ENCODE peak calls at places on chromosomes 13 and 19, in four cellular contexts. B, M, O and C are unnamed samples.

GRCh38 chr19:37226248-37226647 is 8.2 kb downstream of the ZNF383 start:
- DNase-seq in B (no peak), M (no peak), O (no peak), C (no peak)

GRCh38 chr13:112510002-112510780 is 77.8 kb downstream of the TUBGCP3 start:
- DNase-seq in B (no peak), O (no peak), M (peak), C (no peak)

GRCh38 chr19:45972081-45972943 is 1.4 kb downstream of the NOVA2 start:
- DNase-seq in M (no peak), O (no peak), B (no peak), C (no peak)

GRCh38 chr13:104314926-104315535 is 1248.8 kb upstream of the SLC10A2 start:
- DNase-seq in M (no peak), B (no peak), O (no peak), C (no peak)

GRCh38 chr13:75643182-75643581 is 7.1 kb downstream of the LMO7 start:
- DNase-seq in O (no peak), B (no peak), M (no peak), C (no peak)

GRCh38 chr13:39483326-39483725 is 119.7 kb downstream of the LHFPL6 start:
- DNase-seq in B (no peak), M (no peak), O (no peak), C (no peak)

GRCh38 chr19:35856546-35857149 is at the start of gene KIRREL2:
- DNase-seq in O (peak), B (no peak), M (no peak), C (no peak)

GRCh38 chr19:40005670-40006272 is 8.9 kb downstream of the ZNF546 start:
- DNase-seq in O (no peak), M (no peak), B (no peak), C (no peak)

GRCh38 chr13:92896842-92897241 is 329.8 kb upstream of the GPC6 start:
- DNase-seq in M (no peak), B (no peak), O (no peak), C (no peak)

GRCh38 chr13:31385534-31385933 is 185.8 kb downstream of the B3GLCT start:
- DNase-seq in M (no peak), O (no peak), B (no peak), C (no peak)

GRCh38 chr19:35106898-35107540 is 8.6 kb upstream of the FXYD3 start:
- DNase-seq in B (no peak), O (no peak), M (no peak), C (no peak)

GRCh38 chr13:48236528-48237353 is 3.7 kb downstream of the ITM2B start:
- DNase-seq in B (no peak), M (no peak), O (no peak), C (no peak)

GRCh38 chr13:34076943-34077703 is 259.2 kb downstream of the RFC3 start:
- DNase-seq in O (no peak), M (no peak), B (no peak), C (no peak)

GRCh38 chr19:22491746-22492145 is 69.6 kb upstream of the ZNF98 start:
- DNase-seq in O (no peak), M (no peak), B (no peak), C (no peak)

GRCh38 chr19:48965806-48966540 is 864 bp downstream of the FTL start:
- DNase-seq in B (peak), M (peak), O (peak), C (peak)

GRCh38 chr19:48963371-48964204 is 1.5 kb upstream of the FTL start:
- DNase-seq in O (peak), B (peak), M (peak), C (peak)

GRCh38 chr19:48965033-48965805 is at the start of gene FTL:
- DNase-seq in B (peak), O (peak), M (peak), C (peak)

GRCh38 chr19:48962849-48963165 is 2.3 kb upstream of the FTL start:
- DNase-seq in O (no peak), M (no peak), B (no peak), C (no peak)

GRCh38 chr19:48964205-48965032 is 690 bp upstream of the FTL start:
- DNase-seq in O (no peak), B (no peak), M (peak), C (no peak)
- H3K4me3 ChIP-seq in O (peak), B (peak), M (peak), C (peak)

DNA sequence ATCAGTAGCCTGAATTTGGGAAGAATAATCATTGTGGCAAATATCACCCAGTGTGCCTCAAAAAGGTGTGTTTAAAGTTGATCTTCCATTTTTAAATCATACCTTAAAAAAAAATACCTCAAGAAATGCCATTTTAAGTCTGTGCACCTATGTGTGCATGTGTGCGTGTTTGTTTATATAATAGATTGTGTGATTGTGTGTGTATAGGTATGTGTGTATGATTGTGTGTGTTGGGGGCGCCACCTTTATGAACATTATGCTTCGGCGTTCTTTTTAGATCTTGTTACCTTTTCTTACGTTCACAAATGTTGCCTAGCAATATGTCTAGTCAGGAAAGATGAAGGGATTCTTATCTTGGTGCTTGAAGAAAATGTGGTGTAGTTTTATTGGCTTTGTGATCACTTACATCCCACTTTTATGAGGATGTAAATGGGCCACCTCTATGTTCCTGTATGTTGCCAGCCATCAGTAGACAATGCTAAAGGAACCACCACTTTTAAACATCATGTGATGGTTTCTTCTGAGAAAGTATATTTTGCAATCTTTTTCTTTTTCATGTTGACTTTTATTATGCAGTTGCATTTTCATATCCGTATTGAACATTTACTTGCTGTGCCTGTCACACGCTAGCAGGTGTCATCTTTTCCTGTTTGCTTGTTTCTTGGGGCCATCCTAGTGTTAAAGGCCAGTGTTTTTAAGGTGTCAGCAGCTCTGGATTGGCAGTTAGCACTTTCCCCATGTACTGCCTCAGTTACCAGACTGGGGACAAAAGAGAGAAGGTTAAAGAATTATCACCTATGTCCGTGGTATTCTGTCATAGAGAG is 2.2 kb upstream of the IRS2 start:
- DNase-seq in O (no peak), M (no peak), B (no peak), C (no peak)
- H3K4me3 ChIP-seq in O (no peak), M (no peak), B (no peak), C (no peak)

GRCh38 chr19:18790566-18791314 is at the start of gene COMP:
- DNase-seq in O (no peak), M (no peak), B (no peak), C (no peak)
- H3K4me3 ChIP-seq in O (no peak), M (peak), B (peak), C (peak)

GRCh38 chr19:50418186-50419021 is at the start of gene SPIB:
- DNase-seq in M (no peak), O (no peak), B (no peak), C (no peak)
- H3K4me3 ChIP-seq in M (no peak), O (no peak), B (no peak), C (no peak)

GRCh38 chr13:20127563-20128458 is 33.0 kb downstream of the GJA3 start:
- DNase-seq in B (no peak), O (peak), M (peak), C (peak)

GRCh38 chr13:20125783-20126165 is 35.1 kb downstream of the GJA3 start:
- DNase-seq in B (no peak), M (no peak), O (no peak), C (no peak)

GRCh38 chr13:20126460-20127262 is 34.2 kb downstream of the GJA3 start:
- DNase-seq in M (no peak), B (no peak), O (no peak), C (no peak)

GRCh38 chr13:20128459-20128927 is 32.4 kb downstream of the GJA3 start:
- DNase-seq in O (peak), M (no peak), B (no peak), C (peak)

DNA sequence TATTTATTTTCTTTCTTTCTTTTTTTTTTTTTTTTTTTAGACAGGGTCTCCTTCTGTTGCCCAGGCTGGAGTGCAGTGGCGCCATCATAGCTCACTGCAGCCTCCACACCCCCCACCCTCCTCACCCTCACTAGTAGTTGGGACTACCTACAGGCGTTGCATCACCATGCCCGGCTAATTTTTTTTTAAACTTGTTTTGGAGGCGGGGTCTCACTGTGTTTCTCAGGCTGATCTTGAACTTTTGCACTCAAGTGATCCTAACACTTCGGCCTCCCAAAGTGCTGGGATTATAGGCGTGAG is 33.6 kb downstream of the GJA3 start:
- DNase-seq in O (no peak), B (no peak), M (no peak), C (no peak)
- H3K4me3 ChIP-seq in O (peak), B (peak), M (peak), C (peak)

DNA sequence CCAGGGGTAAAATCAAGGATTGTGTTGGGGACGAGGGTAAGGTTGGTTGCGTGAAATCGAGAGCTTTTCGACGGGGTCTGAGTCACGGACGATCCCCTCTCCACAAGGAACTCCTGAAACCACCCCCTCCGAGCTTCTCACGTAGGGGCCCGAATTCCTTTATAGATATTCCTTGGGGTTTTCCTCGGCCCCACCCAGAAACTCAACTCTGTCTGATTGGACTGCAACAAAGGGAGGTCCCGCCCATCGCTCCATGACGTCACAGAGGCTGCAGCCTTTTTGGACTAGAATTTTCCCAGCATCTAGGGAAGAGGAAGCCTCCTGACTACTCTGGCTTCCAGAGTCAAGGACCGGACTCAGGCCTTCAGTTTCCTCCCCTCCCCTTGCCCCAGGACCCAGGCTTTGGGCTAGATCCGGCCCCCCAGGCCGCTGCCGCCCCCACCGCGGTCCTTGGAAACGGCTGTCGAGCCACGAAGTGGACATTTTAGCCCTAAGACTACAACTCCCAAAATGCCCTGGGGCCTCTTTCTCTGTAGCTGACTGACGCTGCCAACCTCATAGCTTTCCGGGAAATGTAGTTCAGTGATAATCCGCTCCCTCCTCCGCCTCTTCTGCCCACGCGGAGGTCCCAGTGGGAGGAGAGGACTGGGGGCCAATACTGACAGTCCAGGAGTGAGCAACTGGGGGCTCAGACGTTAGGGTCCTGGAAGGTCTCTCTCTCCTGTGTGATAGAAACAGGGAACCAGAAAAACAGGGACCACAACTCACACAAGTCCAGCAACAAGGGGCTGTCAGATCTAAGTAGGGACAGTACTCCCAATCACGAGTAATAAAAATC is at the start of gene IZUMO1:
- DNase-seq in B (peak), O (peak), M (peak), C (peak)
- H3K4me3 ChIP-seq in B (peak), O (no peak), M (peak), C (peak)

DNA sequence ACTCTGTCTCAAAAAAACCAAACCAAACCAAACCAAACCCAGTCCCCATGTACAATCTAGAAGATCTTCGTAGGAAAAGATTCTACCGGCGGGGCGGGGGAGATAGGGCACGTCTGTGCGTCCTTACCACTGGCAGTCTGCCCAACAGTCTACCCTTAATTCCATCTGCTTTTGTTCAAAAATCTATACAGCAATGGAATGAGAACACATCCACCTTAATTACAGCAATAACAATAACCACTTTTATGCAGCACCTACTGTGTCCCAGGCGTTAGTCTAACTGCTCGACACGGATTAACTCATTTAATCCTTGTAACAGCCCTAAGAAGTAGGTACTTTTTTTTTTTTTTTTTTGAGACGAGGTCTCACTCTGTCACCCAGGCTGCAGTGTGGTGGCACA is 2.5 kb upstream of the ATF5 start:
- DNase-seq in M (no peak), O (no peak), B (no peak), C (no peak)
- H3K4me3 ChIP-seq in M (no peak), O (no peak), B (no peak), C (no peak)

GRCh38 chr19:7524992-7525739 is 2.7 kb downstream of the MCOLN1 start:
- DNase-seq in M (no peak), O (no peak), B (no peak), C (no peak)
- H3K4me3 ChIP-seq in M (no peak), O (no peak), B (no peak), C (no peak)